ENCODE peak calls at places on chromosomes 12 and 14, in nine cellular contexts. P, T, G, R, K, D, S, M and W are unnamed samples.

GRCh38 chr12:75711276-75711675 is 199.9 kb upstream of the KRR1 start:
- DNase-seq in R (no peak), T (no peak), S (no peak), G (no peak), P (no peak), D (no peak), K (no peak), M (no peak), W (no peak)

GRCh38 chr12:26723379-26724308 is 109.3 kb downstream of the ITPR2 start:
- DNase-seq in S (no peak), K (peak), D (peak), G (no peak), P (no peak), M (no peak), R (peak), T (no peak), W (no peak)

GRCh38 chr12:3204143-3204542 is 127.0 kb downstream of the TSPAN9 start:
- DNase-seq in S (no peak), G (no peak), T (no peak), R (no peak), D (no peak), M (no peak), P (no peak), K (no peak), W (no peak)

GRCh38 chr14:52961060-52961639 is 10.3 kb upstream of the FERMT2 start:
- DNase-seq in R (peak), D (peak), K (peak), P (peak), G (peak), S (peak), M (peak), T (no peak), W (peak)

GRCh38 chr14:55103005-55103640 is 25.9 kb upstream of the LGALS3 start:
- DNase-seq in T (no peak), S (peak), M (peak), K (peak), D (peak), G (peak), R (peak), P (peak), W (no peak)

GRCh38 chr14:69317392-69317755 is 57.4 kb downstream of the GALNT16 start:
- DNase-seq in M (no peak), T (no peak), G (no peak), R (no peak), D (no peak), P (no peak), K (no peak), S (no peak), W (no peak)

GRCh38 chr14:97282644-97283403 is 485.6 kb downstream of the VRK1 start:
- DNase-seq in D (no peak), G (no peak), P (no peak), S (no peak), R (no peak), M (no peak), T (no peak), K (no peak), W (no peak)

GRCh38 chr14:23421594-23421993 is 13.5 kb upstream of the MYH6 start:
- DNase-seq in P (no peak), R (no peak), T (no peak), M (no peak), G (peak), D (no peak), S (no peak), K (no peak), W (no peak)

GRCh38 chr14:70887207-70888150 is 19.8 kb upstream of the PCNX1 start:
- DNase-seq in S (no peak), P (no peak), T (no peak), M (peak), R (peak), G (peak), D (peak), K (no peak), W (no peak)

GRCh38 chr12:30826276-30826675 is 71.5 kb upstream of the CAPRIN2 start:
- DNase-seq in D (no peak), P (no peak), K (no peak), R (no peak), G (no peak), S (no peak), M (no peak), T (no peak), W (no peak)

GRCh38 chr12:49322367-49322707 is 718 bp upstream of the TROAP start:
- DNase-seq in S (no peak), K (no peak), M (no peak), G (no peak), T (no peak), P (no peak), D (no peak), R (no peak), W (no peak)

GRCh38 chr14:80485764-80486163 is 274.5 kb upstream of the DIO2 start:
- DNase-seq in S (no peak), M (no peak), K (no peak), R (no peak), P (no peak), D (no peak), T (no peak), G (no peak), W (no peak)